ENCODE peak calls at places on chromosomes 7 and 10, in seven cellular contexts. M is MM.1S, Z is fibroblast of lung, T is neural progenitor cell, I is PC-9, J is neuronal stem cell, S is H1. G is an unnamed sample.

GRCh38 chr7:121807078-121807477 is 65.9 kb upstream of the PTPRZ1 start:
- DNase-seq in J (no peak), I (no peak), M (no peak), S (no peak), T (no peak), Z (no peak), G (no peak)

GRCh38 chr7:133434246-133434865 is 181.5 kb downstream of the EXOC4 start:
- DNase-seq in T (peak; percentile 32), J (no peak), I (no peak), M (peak; percentile 40), S (no peak), Z (peak; percentile 30), G (no peak)

GRCh38 chr10:122725768-122726167 is 26.1 kb upstream of the C10orf120 start:
- DNase-seq in Z (no peak), J (no peak), T (no peak), I (no peak), S (no peak), M (no peak), G (peak; percentile 34)

GRCh38 chr10:1629326-1630036 is 107.8 kb downstream of the ADARB2 start:
- DNase-seq in S (no peak), J (peak; percentile 66), T (peak; percentile 80), M (no peak), I (no peak), Z (no peak), G (no peak)

GRCh38 chr10:60314306-60314940 is 75.3 kb downstream of the ANK3 start:
- DNase-seq in J (no peak), S (no peak), I (peak; percentile 55), T (no peak), M (no peak), Z (peak; percentile 81), G (peak; percentile 39)

GRCh38 chr7:158958618-158959017 is 102.3 kb downstream of the DYNC2I1 start:
- DNase-seq in I (no peak), S (no peak), T (no peak), J (no peak), M (no peak), Z (no peak), G (no peak)

GRCh38 chr10:101403161-101403560 is 49.2 kb downstream of the BTRC start:
- DNase-seq in T (no peak), S (no peak), I (no peak), M (no peak), Z (no peak), J (no peak), G (no peak)

GRCh38 chr10:124376411-124376810 is 42.3 kb downstream of the OAT start:
- DNase-seq in S (no peak), Z (no peak), T (no peak), J (no peak), M (no peak), I (no peak), G (no peak)

GRCh38 chr7:1758417-1758858 is 88.4 kb downstream of the ELFN1 start:
- DNase-seq in Z (peak; percentile 37), I (no peak), J (peak; percentile 17), S (no peak), T (peak; percentile 64), M (peak; percentile 38), G (peak; percentile 56)

GRCh38 chr7:133583545-133584171 is 330.8 kb downstream of the EXOC4 start:
- DNase-seq in M (no peak), Z (no peak), I (no peak), T (no peak), S (no peak), J (no peak), G (no peak)

GRCh38 chr10:22247636-22248035 is 29.8 kb upstream of the EBLN1 start:
- DNase-seq in I (no peak), S (no peak), T (no peak), M (no peak), J (no peak), Z (no peak), G (no peak)

GRCh38 chr7:2312272-2312929 is 1.8 kb downstream of the SNX8 start:
- DNase-seq in Z (no peak), T (no peak), M (no peak), J (no peak), S (no peak), I (no peak), G (no peak)

GRCh38 chr10:116761883-116762282 is 19.5 kb upstream of the HSPA12A start:
- DNase-seq in S (no peak), T (no peak), J (no peak), I (no peak), Z (no peak), M (no peak), G (no peak)

GRCh38 chr10:127854769-127855583 is 37.8 kb downstream of the CLRN3 start:
- DNase-seq in T (no peak), J (no peak), Z (no peak), S (no peak), I (no peak), M (peak; percentile 26), G (no peak)

GRCh38 chr10:123301077-123301875 is 147.1 kb downstream of the BUB3 start:
- DNase-seq in I (no peak), S (no peak), T (peak; percentile 41), Z (peak; percentile 84), M (no peak), J (no peak), G (no peak)

GRCh38 chr10:73742454-73742734 is 1.8 kb upstream of the SEC24C start:
- DNase-seq in Z (no peak), I (no peak), S (no peak), J (no peak), M (no peak), T (no peak), G (no peak)

GRCh38 chr7:47529826-47530555 is 51.9 kb downstream of the TNS3 start:
- DNase-seq in M (no peak), I (no peak), J (no peak), S (no peak), T (no peak), Z (no peak), G (no peak)

DNA sequence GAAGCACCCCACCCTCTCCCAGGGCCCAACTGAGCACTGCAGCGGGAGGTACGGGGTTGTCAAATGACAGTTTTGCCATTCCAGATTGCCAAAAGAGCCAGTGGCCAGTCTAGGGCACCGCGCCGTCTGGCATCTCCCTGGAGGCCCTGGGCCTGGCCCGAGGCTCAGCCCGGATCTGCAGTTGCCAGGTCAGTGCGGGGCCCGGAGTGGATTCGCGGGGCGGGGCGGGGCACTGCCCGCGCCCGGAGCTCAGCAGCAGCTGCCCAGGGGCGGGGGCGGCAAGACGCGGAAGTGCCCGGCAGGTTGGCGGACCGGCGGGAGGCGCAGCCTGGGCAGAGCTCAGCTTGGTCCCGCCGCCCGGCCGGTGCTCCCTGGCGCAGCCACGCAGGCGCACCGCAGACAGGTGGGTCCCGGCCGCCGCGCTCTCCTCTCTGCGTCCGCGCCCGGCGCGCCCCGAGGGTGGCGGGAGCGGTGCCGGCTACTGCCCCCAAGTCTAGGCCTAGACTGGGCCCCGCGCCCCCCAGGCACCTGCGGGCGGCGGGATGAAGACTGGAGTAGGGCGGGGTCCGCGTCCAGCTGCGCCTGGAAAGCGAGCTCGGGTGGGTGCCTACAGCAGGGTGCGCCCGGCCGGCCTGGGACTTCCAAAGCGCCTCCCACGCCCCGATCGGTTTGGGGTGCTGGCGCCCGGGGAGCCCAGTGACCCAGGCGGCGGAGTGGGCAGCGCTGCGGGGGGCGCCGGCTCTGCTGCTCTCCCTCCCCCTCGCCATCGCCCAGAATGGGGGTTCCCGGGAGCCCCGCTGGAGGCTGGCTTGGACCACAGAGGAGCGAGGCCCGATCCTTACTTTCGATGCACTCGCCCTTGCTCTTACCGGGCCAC is at the start of gene IRF5:
- DNase-seq in I (peak; percentile 52), Z (no peak), T (peak; percentile 64), M (peak; percentile 93), J (no peak), S (no peak), G (peak; percentile 15)
- H3K4me2 ChIP-seq in I (peak within 1 kb of the TSS; percentile 94), Z (peak within 1 kb of the TSS; percentile 80), T (peak within 1 kb of the TSS; percentile 98), M (peak within 1 kb of the TSS; percentile 88), J (peak within 1 kb of the TSS; percentile 89), S (peak within 1 kb of the TSS; percentile 100), G (peak within 1 kb of the TSS; percentile 99)

GRCh38 chr10:36096571-36096970 is 454.5 kb upstream of the FZD8 start:
- DNase-seq in T (no peak), J (no peak), I (no peak), S (no peak), M (no peak), Z (peak; percentile 23), G (no peak)
- H3K4me2 ChIP-seq in T (no peak overlapping the region), J (no peak overlapping the region), I (no peak overlapping the region), S (no peak overlapping the region), M (no peak overlapping the region), Z (no peak overlapping the region), G (no peak overlapping the region)

GRCh38 chr7:28921822-28922221 is 36.3 kb downstream of the TRIL start:
- DNase-seq in S (no peak), J (peak; percentile 51), M (peak; percentile 60), Z (peak; percentile 61), T (peak; percentile 80), I (peak; percentile 65), G (peak; percentile 67)

GRCh38 chr7:28919510-28919909 is 38.6 kb downstream of the TRIL start:
- DNase-seq in T (no peak), I (no peak), Z (peak; percentile 32), M (no peak), S (no peak), J (no peak), G (no peak)

GRCh38 chr7:28920424-28920823 is 37.7 kb downstream of the TRIL start:
- DNase-seq in I (no peak), T (no peak), S (no peak), J (no peak), M (no peak), Z (peak; percentile 15), G (no peak)

GRCh38 chr7:28926871-28927597 is 31.1 kb downstream of the TRIL start:
- DNase-seq in J (peak; percentile 69), M (peak; percentile 89), T (peak; percentile 90), Z (peak; percentile 84), S (no peak), I (peak; percentile 82), G (peak; percentile 73)

GRCh38 chr7:28922618-28923331 is 35.4 kb downstream of the TRIL start:
- DNase-seq in M (peak; percentile 73), S (peak; percentile 31), T (peak; percentile 96), I (peak; percentile 68), J (peak; percentile 91), Z (peak; percentile 56), G (peak; percentile 72)
- H3K4me2 ChIP-seq in M (peak overlapping the region; percentile 34), S (no peak overlapping the region), T (no peak overlapping the region), I (peak overlapping the region; percentile 29), J (no peak overlapping the region), Z (no peak overlapping the region), G (peak overlapping the region; percentile 38)

DNA sequence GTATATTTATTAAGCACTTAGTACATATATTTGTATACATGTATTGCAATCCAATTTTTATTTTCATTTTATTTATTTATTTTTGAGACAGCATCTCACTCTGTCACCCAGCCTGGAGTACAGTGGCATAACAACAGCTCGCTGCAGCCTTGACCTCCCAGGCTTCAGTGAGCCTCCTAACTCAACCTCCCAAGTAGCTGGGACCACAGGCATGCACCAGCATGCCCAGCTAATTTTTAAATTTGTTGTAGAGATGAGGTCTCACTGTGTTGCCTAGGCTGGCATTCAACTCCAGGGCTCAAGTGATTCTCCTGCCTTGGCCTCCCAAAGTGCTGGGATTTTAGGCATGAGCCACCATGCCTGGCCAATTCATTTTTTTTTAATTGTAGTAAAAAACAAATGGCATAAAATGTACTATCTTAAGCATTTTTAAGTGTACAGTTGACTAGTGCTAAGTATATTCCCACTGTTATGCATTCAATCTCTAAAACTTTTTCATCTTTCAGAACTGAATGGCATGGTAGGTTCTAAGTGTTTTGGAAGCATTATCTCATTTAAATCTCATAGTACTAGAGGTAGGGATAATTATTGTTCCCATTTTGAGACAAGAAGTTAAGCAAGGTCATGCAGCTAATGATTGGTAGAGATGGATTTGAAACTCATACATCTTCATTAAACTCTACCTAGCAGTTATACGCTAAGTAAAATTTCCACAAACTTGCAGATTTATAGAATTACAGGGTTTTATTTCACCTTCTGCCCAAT is 264.0 kb upstream of the NFE2L3 start:
- DNase-seq in Z (no peak), J (no peak), M (no peak), S (no peak), T (no peak), I (no peak), G (no peak)
- H3K4me2 ChIP-seq in Z (no peak overlapping the region), J (no peak overlapping the region), M (no peak overlapping the region), S (no peak overlapping the region), T (no peak overlapping the region), I (no peak overlapping the region), G (no peak overlapping the region)

GRCh38 chr10:86670876-86671275 is 2.6 kb downstream of the LDB3 start:
- DNase-seq in Z (no peak), S (no peak), T (no peak), M (no peak), I (no peak), J (no peak), G (no peak)
- H3K4me2 ChIP-seq in Z (no peak overlapping the region), S (no peak overlapping the region), T (no peak overlapping the region), M (no peak overlapping the region), I (peak overlapping the region; percentile 72), J (no peak overlapping the region), G (no peak overlapping the region)